ENCODE peak calls at places on chromosome 15, in four cellular contexts. One of them, this sample, is unnamed. For H3K4me1, the result is how much of the 10 kb centered on the place peaks cover.

GRCh38 chr15:73955326-73955725 is 29.1 kb downstream of the LOXL1 start:
- DNase-seq in PC-9: no peak
- DNase-seq in fibroblast of lung: no peak
- DNase-seq in right lobe of liver: no peak
- DNase-seq in this sample: no peak

GRCh38 chr15:68559342-68560310 is 19.2 kb upstream of the CORO2B start:
- DNase-seq in PC-9: no peak
- DNase-seq in fibroblast of lung: peak
- DNase-seq in right lobe of liver: peak
- DNase-seq in this sample: peak

GRCh38 chr15:100537326-100537725 is 8.6 kb upstream of the CERS3 start:
- DNase-seq in PC-9: no peak
- DNase-seq in fibroblast of lung: no peak
- DNase-seq in right lobe of liver: no peak
- DNase-seq in this sample: no peak

GRCh38 chr15:57751177-57751800 is 44.8 kb downstream of the POLR2M start:
- DNase-seq in PC-9: no peak
- DNase-seq in fibroblast of lung: peak
- DNase-seq in right lobe of liver: no peak
- DNase-seq in this sample: no peak

GRCh38 chr15:24878153-24878552 is 76.6 kb upstream of the SNRPN start:
- DNase-seq in PC-9: no peak
- DNase-seq in fibroblast of lung: peak
- DNase-seq in right lobe of liver: peak
- DNase-seq in this sample: peak

GRCh38 chr15:66139816-66140215 is 113.7 kb downstream of the MEGF11 start:
- DNase-seq in PC-9: no peak
- DNase-seq in fibroblast of lung: no peak
- DNase-seq in right lobe of liver: no peak
- DNase-seq in this sample: no peak

GRCh38 chr15:48940508-48940907 is 23.2 kb downstream of the SHC4 start:
- DNase-seq in PC-9: no peak
- DNase-seq in fibroblast of lung: peak
- DNase-seq in right lobe of liver: no peak
- DNase-seq in this sample: peak

GRCh38 chr15:48066456-48066855 is 54.3 kb upstream of the SLC24A5 start:
- DNase-seq in PC-9: no peak
- DNase-seq in fibroblast of lung: no peak
- DNase-seq in right lobe of liver: no peak
- DNase-seq in this sample: no peak

GRCh38 chr15:20340331-20340811 is 201.2 kb downstream of the GOLGA6L6 start:
- DNase-seq in PC-9: peak
- DNase-seq in fibroblast of lung: no peak
- DNase-seq in right lobe of liver: peak
- DNase-seq in this sample: no peak

GRCh38 chr15:71532994-71533393 is 277.4 kb upstream of the NR2E3 start:
- DNase-seq in PC-9: peak
- DNase-seq in fibroblast of lung: no peak
- DNase-seq in right lobe of liver: no peak
- DNase-seq in this sample: no peak

GRCh38 chr15:44064706-44065105 is 130.4 kb downstream of the FRMD5 start:
- DNase-seq in PC-9: no peak
- DNase-seq in fibroblast of lung: no peak
- DNase-seq in right lobe of liver: no peak
- DNase-seq in this sample: no peak

GRCh38 chr15:57686657-57687056 is 19.9 kb upstream of the POLR2M start:
- DNase-seq in PC-9: no peak
- DNase-seq in fibroblast of lung: no peak
- DNase-seq in right lobe of liver: no peak
- DNase-seq in this sample: no peak

GRCh38 chr15:98914626-98915025 is 93.0 kb downstream of the PGPEP1L start:
- DNase-seq in PC-9: no peak
- DNase-seq in fibroblast of lung: peak
- DNase-seq in right lobe of liver: no peak
- DNase-seq in this sample: peak

GRCh38 chr15:74396445-74397238 is 29.2 kb upstream of the CYP11A1 start:
- DNase-seq in PC-9: peak
- DNase-seq in fibroblast of lung: peak
- DNase-seq in right lobe of liver: no peak
- DNase-seq in this sample: peak

GRCh38 chr15:60875681-60876080 is 353.4 kb downstream of the RORA start:
- DNase-seq in PC-9: no peak
- DNase-seq in fibroblast of lung: no peak
- DNase-seq in right lobe of liver: no peak
- DNase-seq in this sample: no peak

GRCh38 chr15:101258238-101259144 is 6.6 kb upstream of the CHSY1 start:
- DNase-seq in PC-9: no peak
- DNase-seq in fibroblast of lung: peak
- DNase-seq in right lobe of liver: no peak
- DNase-seq in this sample: no peak

GRCh38 chr15:101675796-101676582 is 23.8 kb upstream of the TM2D3 start:
- DNase-seq in PC-9: no peak
- DNase-seq in fibroblast of lung: peak
- DNase-seq in right lobe of liver: no peak
- DNase-seq in this sample: peak

GRCh38 chr15:38781196-38781595 is 216.6 kb upstream of the RASGRP1 start:
- DNase-seq in PC-9: no peak
- DNase-seq in fibroblast of lung: no peak
- DNase-seq in right lobe of liver: no peak
- DNase-seq in this sample: no peak

GRCh38 chr15:82979726-82980125 is 6.3 kb upstream of the RAMAC start:
- DNase-seq in PC-9: no peak
- DNase-seq in fibroblast of lung: no peak
- DNase-seq in right lobe of liver: no peak
- DNase-seq in this sample: no peak

GRCh38 chr15:82540984-82541431 is 751 bp upstream of the RPS17 start:
- DNase-seq in PC-9: no peak
- DNase-seq in fibroblast of lung: peak
- DNase-seq in right lobe of liver: peak
- DNase-seq in this sample: peak

GRCh38 chr15:52228928-52229327 is 37.7 kb upstream of the GNB5 start:
- DNase-seq in PC-9: peak
- DNase-seq in fibroblast of lung: peak
- DNase-seq in right lobe of liver: peak
- DNase-seq in this sample: peak

GRCh38 chr15:56537881-56538280 is 72.9 kb upstream of the MNS1 start:
- DNase-seq in PC-9: no peak
- DNase-seq in fibroblast of lung: peak
- DNase-seq in right lobe of liver: no peak
- DNase-seq in this sample: no peak

GRCh38 chr15:72835289-72835890 is 51.8 kb upstream of the ADPGK start:
- DNase-seq in PC-9: no peak
- DNase-seq in fibroblast of lung: no peak
- DNase-seq in right lobe of liver: no peak
- DNase-seq in this sample: no peak

GRCh38 chr15:55387027-55387426 is 21.1 kb downstream of the CCPG1 start:
- DNase-seq in PC-9: no peak
- DNase-seq in fibroblast of lung: no peak
- DNase-seq in right lobe of liver: no peak
- DNase-seq in this sample: peak

GRCh38 chr15:71780349-71780976 is 29.9 kb upstream of the NR2E3 start:
- DNase-seq in PC-9: peak
- DNase-seq in fibroblast of lung: peak
- DNase-seq in right lobe of liver: no peak
- DNase-seq in this sample: no peak

GRCh38 chr15:101502572-101503295 is 13.2 kb upstream of the PCSK6 start:
- DNase-seq in PC-9: no peak
- DNase-seq in fibroblast of lung: no peak
- DNase-seq in right lobe of liver: no peak
- DNase-seq in this sample: no peak

GRCh38 chr15:46232471-46232870 is 597.6 kb downstream of the SQOR start:
- DNase-seq in PC-9: no peak
- DNase-seq in fibroblast of lung: no peak
- DNase-seq in right lobe of liver: no peak
- DNase-seq in this sample: no peak

GRCh38 chr15:55526559-55527036 is 18.6 kb upstream of the DNAAF4 start:
- DNase-seq in PC-9: no peak
- DNase-seq in fibroblast of lung: peak
- DNase-seq in right lobe of liver: no peak
- DNase-seq in this sample: peak

GRCh38 chr15:46502668-46503067 is 867.8 kb downstream of the SQOR start:
- DNase-seq in PC-9: no peak
- DNase-seq in fibroblast of lung: no peak
- DNase-seq in right lobe of liver: no peak
- DNase-seq in this sample: no peak

GRCh38 chr15:83206971-83207621 is 527 bp downstream of the HDGFL3 start:
- DNase-seq in PC-9: no peak
- DNase-seq in fibroblast of lung: peak
- DNase-seq in right lobe of liver: no peak
- DNase-seq in this sample: peak

GRCh38 chr15:68218847-68219798 is 10.4 kb downstream of the CLN6 start:
- DNase-seq in PC-9: no peak
- DNase-seq in fibroblast of lung: no peak
- DNase-seq in right lobe of liver: no peak
- DNase-seq in this sample: no peak

GRCh38 chr15:32861741-32862140 is 143.9 kb downstream of the GREM1 start:
- DNase-seq in PC-9: no peak
- DNase-seq in fibroblast of lung: peak
- DNase-seq in right lobe of liver: no peak
- DNase-seq in this sample: peak

GRCh38 chr15:100918690-100919480 is at the start of gene LRRK1:
- DNase-seq in PC-9: peak
- DNase-seq in fibroblast of lung: peak
- DNase-seq in right lobe of liver: peak
- DNase-seq in this sample: peak

GRCh38 chr15:101206173-101206572 is 45.7 kb downstream of the CHSY1 start:
- DNase-seq in PC-9: no peak
- DNase-seq in fibroblast of lung: peak
- DNase-seq in right lobe of liver: no peak
- DNase-seq in this sample: peak

GRCh38 chr15:97652700-97653167 is 307.8 kb upstream of the ARRDC4 start:
- DNase-seq in PC-9: no peak
- DNase-seq in fibroblast of lung: no peak
- DNase-seq in right lobe of liver: no peak
- DNase-seq in this sample: no peak

GRCh38 chr15:90006217-90007088 is 5.3 kb downstream of the ZNF710 start:
- DNase-seq in PC-9: no peak
- DNase-seq in fibroblast of lung: no peak
- DNase-seq in right lobe of liver: peak
- DNase-seq in this sample: no peak
- H3K27ac ChIP-seq in PC-9: no peak
- H3K27ac ChIP-seq in fibroblast of lung: peak
- H3K27ac ChIP-seq in right lobe of liver: no peak
- H3K27ac ChIP-seq in this sample: peak

GRCh38 chr15:85582076-85582718 is 201.8 kb downstream of the AKAP13 start:
- DNase-seq in PC-9: no peak
- DNase-seq in fibroblast of lung: peak
- DNase-seq in right lobe of liver: no peak
- DNase-seq in this sample: no peak
- H3K4me1 ChIP-seq in PC-9: under half
- H3K4me1 ChIP-seq in fibroblast of lung: under half
- H3K4me1 ChIP-seq in right lobe of liver: half or more
- H3K4me1 ChIP-seq in this sample: under half

GRCh38 chr15:92071030-92071644 is 217.6 kb downstream of the SLCO3A1 start:
- DNase-seq in PC-9: no peak
- DNase-seq in fibroblast of lung: no peak
- DNase-seq in right lobe of liver: no peak
- DNase-seq in this sample: no peak

GRCh38 chr15:92068121-92068520 is 214.6 kb downstream of the SLCO3A1 start:
- DNase-seq in PC-9: no peak
- DNase-seq in fibroblast of lung: peak
- DNase-seq in right lobe of liver: no peak
- DNase-seq in this sample: no peak

GRCh38 chr15:92073044-92073785 is 219.7 kb downstream of the SLCO3A1 start:
- DNase-seq in PC-9: no peak
- DNase-seq in fibroblast of lung: peak
- DNase-seq in right lobe of liver: no peak
- DNase-seq in this sample: no peak

GRCh38 chr15:92074161-92074560 is 220.7 kb downstream of the SLCO3A1 start:
- DNase-seq in PC-9: no peak
- DNase-seq in fibroblast of lung: no peak
- DNase-seq in right lobe of liver: no peak
- DNase-seq in this sample: no peak

DNA sequence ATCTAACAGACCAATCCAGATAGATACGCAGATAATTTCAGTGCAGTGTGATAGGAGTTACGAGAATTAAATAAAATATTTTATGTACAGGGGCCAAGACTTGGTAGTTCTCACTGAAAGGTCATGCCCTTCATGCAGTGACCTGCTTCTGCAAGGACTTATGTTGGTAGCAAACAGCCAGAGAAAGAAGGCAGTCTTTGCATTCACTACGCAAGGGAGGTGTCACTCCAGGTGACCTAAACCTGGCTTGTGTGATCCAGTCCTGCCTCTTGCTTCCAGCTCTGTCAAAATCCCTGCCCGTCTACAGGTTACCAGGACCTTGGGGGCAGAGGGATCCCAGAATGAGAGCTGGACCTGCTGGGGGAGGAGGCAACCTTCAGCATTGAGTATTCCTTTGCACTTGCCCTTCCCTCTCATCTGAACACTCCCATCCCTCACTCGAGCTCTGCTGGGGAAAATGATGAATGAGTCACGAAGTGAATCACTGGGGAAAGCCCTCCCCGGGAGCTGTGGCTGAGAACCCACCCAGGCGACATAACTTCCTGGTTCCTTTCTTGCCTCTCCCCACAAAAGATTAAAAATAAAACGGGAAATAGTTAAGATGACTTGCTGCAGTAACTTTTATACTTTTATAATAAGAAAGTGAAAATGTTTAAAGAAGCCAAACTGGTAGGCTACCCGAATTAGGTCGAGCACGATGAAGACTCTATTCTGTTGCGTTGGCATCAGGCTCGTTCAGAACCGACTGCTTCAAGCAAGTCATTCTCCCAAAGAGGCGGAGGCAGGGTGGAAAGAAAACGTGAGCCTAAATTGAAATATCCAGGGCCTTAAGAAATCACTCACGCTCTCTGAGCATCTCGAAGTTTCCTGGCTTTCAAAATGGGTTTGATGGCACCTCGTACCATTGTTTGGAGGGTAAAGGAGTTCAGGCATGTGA is 216.1 kb downstream of the SLCO3A1 start:
- DNase-seq in PC-9: peak
- DNase-seq in fibroblast of lung: peak
- DNase-seq in right lobe of liver: no peak
- DNase-seq in this sample: peak
- H3K27ac ChIP-seq in PC-9: peak
- H3K27ac ChIP-seq in fibroblast of lung: peak
- H3K27ac ChIP-seq in right lobe of liver: peak
- H3K27ac ChIP-seq in this sample: peak

DNA sequence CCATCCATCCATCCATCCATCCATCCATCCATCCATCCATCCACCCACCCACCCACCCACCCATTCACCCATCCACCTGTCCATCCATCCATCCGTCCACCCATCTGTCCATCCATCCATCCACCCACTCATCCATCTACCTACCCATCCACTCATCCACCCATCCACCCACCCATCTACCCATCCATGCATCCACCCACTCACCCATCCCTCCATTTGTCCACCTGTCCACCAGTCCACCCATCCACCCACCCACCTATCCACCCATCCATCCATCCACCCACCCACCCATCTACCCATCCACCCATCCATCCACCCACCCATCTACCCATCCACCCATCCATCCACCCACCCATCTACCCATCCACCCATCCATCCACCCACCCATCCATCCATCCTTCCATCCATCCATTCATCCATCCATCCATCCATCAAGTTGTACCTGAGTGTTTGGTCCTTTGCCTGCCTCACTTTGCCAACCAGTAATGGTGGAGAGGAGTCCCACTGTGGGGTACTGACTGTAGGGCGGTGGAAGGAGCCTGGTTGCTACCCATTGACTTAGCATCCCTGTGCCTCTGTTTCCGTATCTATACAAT is 17.3 kb downstream of the PSTPIP1 start:
- DNase-seq in PC-9: no peak
- DNase-seq in fibroblast of lung: no peak
- DNase-seq in right lobe of liver: no peak
- DNase-seq in this sample: no peak
- H3K4me1 ChIP-seq in PC-9: under half
- H3K4me1 ChIP-seq in fibroblast of lung: under half
- H3K4me1 ChIP-seq in right lobe of liver: under half
- H3K4me1 ChIP-seq in this sample: under half